ENCODE peak calls at places on chromosomes 2 and 18, in seven cellular contexts. One of them, this sample, is unnamed.

GRCh38 chr2:98355881-98356280 is 9.6 kb downstream of the CNGA3 start:
- DNase-seq in kidney: no peak
- DNase-seq in thoracic aorta: no peak
- DNase-seq in HepG2: no peak
- DNase-seq in H1: peak; percentile 17
- DNase-seq in K562: no peak
- DNase-seq in A549: no peak
- DNase-seq in this sample: no peak

GRCh38 chr2:67075056-67075455 is 322.1 kb upstream of the ETAA1 start:
- DNase-seq in K562: no peak
- DNase-seq in A549: no peak
- DNase-seq in HepG2: no peak
- DNase-seq in thoracic aorta: no peak
- DNase-seq in H1: no peak
- DNase-seq in kidney: no peak
- DNase-seq in this sample: no peak

GRCh38 chr2:96329416-96329815 is 4.3 kb downstream of the ITPRIPL1 start:
- DNase-seq in thoracic aorta: no peak
- DNase-seq in kidney: no peak
- DNase-seq in A549: no peak
- DNase-seq in H1: no peak
- DNase-seq in HepG2: peak; percentile 34
- DNase-seq in K562: no peak
- DNase-seq in this sample: no peak

GRCh38 chr2:183284606-183285005 is 160.4 kb downstream of the NUP35 start:
- DNase-seq in H1: no peak
- DNase-seq in A549: no peak
- DNase-seq in K562: no peak
- DNase-seq in kidney: no peak
- DNase-seq in HepG2: no peak
- DNase-seq in thoracic aorta: no peak
- DNase-seq in this sample: no peak

GRCh38 chr2:170820647-170821630 is 4.3 kb downstream of the GAD1 start:
- DNase-seq in kidney: no peak
- DNase-seq in A549: no peak
- DNase-seq in HepG2: no peak
- DNase-seq in K562: peak; percentile 47
- DNase-seq in thoracic aorta: no peak
- DNase-seq in H1: peak; percentile 59
- DNase-seq in this sample: no peak

GRCh38 chr2:152588911-152589310 is 128.3 kb downstream of the PRPF40A start:
- DNase-seq in HepG2: no peak
- DNase-seq in K562: no peak
- DNase-seq in H1: no peak
- DNase-seq in kidney: no peak
- DNase-seq in A549: no peak
- DNase-seq in thoracic aorta: no peak
- DNase-seq in this sample: no peak

GRCh38 chr2:56476509-56477071 is 292.8 kb downstream of the CCDC85A start:
- DNase-seq in thoracic aorta: no peak
- DNase-seq in H1: no peak
- DNase-seq in HepG2: no peak
- DNase-seq in kidney: no peak
- DNase-seq in K562: no peak
- DNase-seq in A549: no peak
- DNase-seq in this sample: no peak

GRCh38 chr2:79086255-79086654 is 1.5 kb downstream of the REG1B start:
- DNase-seq in thoracic aorta: no peak
- DNase-seq in A549: no peak
- DNase-seq in K562: no peak
- DNase-seq in H1: no peak
- DNase-seq in HepG2: no peak
- DNase-seq in kidney: no peak
- DNase-seq in this sample: no peak

GRCh38 chr2:98463551-98463971 is 18.9 kb downstream of the INPP4A start:
- DNase-seq in K562: no peak
- DNase-seq in kidney: no peak
- DNase-seq in thoracic aorta: no peak
- DNase-seq in HepG2: no peak
- DNase-seq in A549: no peak
- DNase-seq in H1: no peak
- DNase-seq in this sample: no peak

GRCh38 chr2:168894720-168895119 is 4.5 kb upstream of the SPC25 start:
- DNase-seq in A549: no peak
- DNase-seq in thoracic aorta: no peak
- DNase-seq in kidney: no peak
- DNase-seq in HepG2: no peak
- DNase-seq in H1: no peak
- DNase-seq in K562: no peak
- DNase-seq in this sample: no peak

GRCh38 chr2:231530099-231531085 is at the start of gene NMUR1:
- DNase-seq in thoracic aorta: no peak
- DNase-seq in HepG2: no peak
- DNase-seq in H1: peak; percentile 91
- DNase-seq in kidney: peak; percentile 86
- DNase-seq in K562: peak; percentile 84
- DNase-seq in A549: peak; percentile 48
- DNase-seq in this sample: peak; percentile 46

GRCh38 chr2:46389417-46389916 is 89.9 kb upstream of the TMEM247 start:
- DNase-seq in K562: no peak
- DNase-seq in H1: peak; percentile 19
- DNase-seq in HepG2: peak; percentile 39
- DNase-seq in A549: no peak
- DNase-seq in thoracic aorta: no peak
- DNase-seq in kidney: peak; percentile 80
- DNase-seq in this sample: peak; percentile 81

GRCh38 chr18:73785276-73785675 is 362.4 kb downstream of the FBXO15 start:
- DNase-seq in thoracic aorta: no peak
- DNase-seq in kidney: no peak
- DNase-seq in HepG2: no peak
- DNase-seq in A549: no peak
- DNase-seq in H1: no peak
- DNase-seq in K562: no peak
- DNase-seq in this sample: no peak

GRCh38 chr2:228876296-228876695 is 394.8 kb downstream of the PID1 start:
- DNase-seq in kidney: no peak
- DNase-seq in HepG2: no peak
- DNase-seq in H1: no peak
- DNase-seq in K562: no peak
- DNase-seq in A549: no peak
- DNase-seq in thoracic aorta: no peak
- DNase-seq in this sample: no peak

GRCh38 chr2:1461507-1462390 is 48.5 kb downstream of the TPO start:
- DNase-seq in A549: no peak
- DNase-seq in HepG2: no peak
- DNase-seq in kidney: no peak
- DNase-seq in thoracic aorta: no peak
- DNase-seq in K562: no peak
- DNase-seq in H1: no peak
- DNase-seq in this sample: no peak

DNA sequence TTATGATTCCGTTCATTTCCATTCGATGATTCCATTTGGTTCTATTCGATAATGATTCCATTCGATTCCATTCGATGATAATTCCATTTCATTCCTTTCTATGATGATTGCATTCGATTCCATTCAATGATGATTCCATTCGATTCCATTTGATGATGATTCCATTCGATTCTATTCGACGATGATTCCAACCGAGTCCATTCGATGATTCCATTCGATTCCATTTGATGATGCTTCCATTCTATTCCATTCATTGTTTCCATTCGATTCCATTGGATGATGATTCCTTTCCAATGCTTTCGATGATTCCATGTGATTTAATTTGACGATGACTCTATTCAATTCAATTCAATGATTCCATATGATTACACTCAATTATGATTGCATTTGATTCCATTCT is 1093.5 kb downstream of the RPIA start:
- DNase-seq in thoracic aorta: no peak
- DNase-seq in K562: no peak
- DNase-seq in kidney: no peak
- DNase-seq in H1: no peak
- DNase-seq in HepG2: no peak
- DNase-seq in A549: no peak
- DNase-seq in this sample: no peak
- H3K9me3 ChIP-seq in thoracic aorta: peaks cover 9% of the 10 kb centered on the region
- H3K9me3 ChIP-seq in K562: no peaks in the 10 kb centered on the region
- H3K9me3 ChIP-seq in kidney: peaks cover 91% of the 10 kb centered on the region
- H3K9me3 ChIP-seq in H1: peaks cover 8% of the 10 kb centered on the region
- H3K9me3 ChIP-seq in HepG2: peaks cover 100% of the 10 kb centered on the region
- H3K9me3 ChIP-seq in A549: peaks cover 34% of the 10 kb centered on the region
- H3K9me3 ChIP-seq in this sample: peaks cover 59% of the 10 kb centered on the region

GRCh38 chr2:181037922-181038321 is 57.5 kb downstream of the UBE2E3 start:
- DNase-seq in H1: no peak
- DNase-seq in A549: no peak
- DNase-seq in HepG2: no peak
- DNase-seq in kidney: no peak
- DNase-seq in K562: no peak
- DNase-seq in thoracic aorta: no peak
- DNase-seq in this sample: no peak

GRCh38 chr2:181036445-181036844 is 56.0 kb downstream of the UBE2E3 start:
- DNase-seq in K562: no peak
- DNase-seq in thoracic aorta: no peak
- DNase-seq in H1: no peak
- DNase-seq in A549: no peak
- DNase-seq in HepG2: no peak
- DNase-seq in kidney: no peak
- DNase-seq in this sample: no peak

GRCh38 chr2:181036848-181037603 is 56.6 kb downstream of the UBE2E3 start:
- DNase-seq in H1: no peak
- DNase-seq in thoracic aorta: no peak
- DNase-seq in HepG2: no peak
- DNase-seq in kidney: no peak
- DNase-seq in K562: no peak
- DNase-seq in A549: no peak
- DNase-seq in this sample: no peak

GRCh38 chr2:181041661-181042060 is 61.3 kb downstream of the UBE2E3 start:
- DNase-seq in H1: no peak
- DNase-seq in A549: no peak
- DNase-seq in thoracic aorta: no peak
- DNase-seq in kidney: no peak
- DNase-seq in K562: no peak
- DNase-seq in HepG2: no peak
- DNase-seq in this sample: no peak

GRCh38 chr2:181038796-181039195 is 58.4 kb downstream of the UBE2E3 start:
- DNase-seq in HepG2: no peak
- DNase-seq in kidney: no peak
- DNase-seq in K562: no peak
- DNase-seq in H1: no peak
- DNase-seq in thoracic aorta: no peak
- DNase-seq in A549: no peak
- DNase-seq in this sample: no peak
- TF ChIP-seq CTCF in HepG2: no peak
- TF ChIP-seq CTCF in kidney: no peak
- TF ChIP-seq CTCF in K562: no peak
- TF ChIP-seq CTCF in H1: no peak
- TF ChIP-seq CTCF in thoracic aorta: no peak
- TF ChIP-seq CTCF in A549: no peak
- TF ChIP-seq CTCF in this sample: no peak

DNA sequence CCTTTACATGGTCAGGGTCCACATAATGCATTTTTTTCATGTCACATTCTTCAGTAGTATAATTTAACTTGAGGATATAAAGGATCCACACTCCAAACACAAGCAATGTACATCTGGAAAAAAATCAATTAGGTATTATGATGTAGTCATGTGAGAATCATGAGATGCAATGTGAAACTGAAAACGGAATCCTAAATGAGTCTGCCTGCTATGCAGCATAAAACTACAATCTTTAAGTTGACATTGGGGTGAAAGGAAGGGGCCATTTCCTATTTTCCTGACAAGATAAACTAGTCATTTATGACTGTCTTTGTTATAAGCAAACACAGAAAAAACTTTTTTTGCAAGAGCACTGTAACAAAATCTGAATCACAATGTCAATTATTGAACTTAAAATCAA is 27.6 kb downstream of the ST3GAL5 start:
- DNase-seq in HepG2: no peak
- DNase-seq in kidney: no peak
- DNase-seq in K562: no peak
- DNase-seq in H1: no peak
- DNase-seq in A549: no peak
- DNase-seq in thoracic aorta: no peak
- DNase-seq in this sample: no peak
- H3K4me3 ChIP-seq in HepG2: no peak overlapping the region
- H3K4me3 ChIP-seq in kidney: no peak overlapping the region
- H3K4me3 ChIP-seq in K562: no peak overlapping the region
- H3K4me3 ChIP-seq in H1: no peak overlapping the region
- H3K4me3 ChIP-seq in A549: no peak overlapping the region
- H3K4me3 ChIP-seq in thoracic aorta: peak overlapping the region; percentile 29
- H3K4me3 ChIP-seq in this sample: no peak overlapping the region

GRCh38 chr2:241584446-241584845 is 25.9 kb downstream of the BOK start:
- DNase-seq in A549: peak; percentile 29
- DNase-seq in thoracic aorta: no peak
- DNase-seq in HepG2: no peak
- DNase-seq in kidney: peak; percentile 29
- DNase-seq in H1: no peak
- DNase-seq in K562: peak; percentile 62
- DNase-seq in this sample: no peak

GRCh38 chr2:241582806-241583205 is 24.3 kb downstream of the BOK start:
- DNase-seq in HepG2: no peak
- DNase-seq in kidney: peak; percentile 29
- DNase-seq in K562: no peak
- DNase-seq in A549: no peak
- DNase-seq in thoracic aorta: no peak
- DNase-seq in H1: no peak
- DNase-seq in this sample: no peak

GRCh38 chr2:241582328-241582727 is 23.8 kb downstream of the BOK start:
- DNase-seq in K562: no peak
- DNase-seq in A549: no peak
- DNase-seq in kidney: peak; percentile 27
- DNase-seq in H1: no peak
- DNase-seq in HepG2: no peak
- DNase-seq in thoracic aorta: no peak
- DNase-seq in this sample: no peak

GRCh38 chr2:241592126-241592845 is 33.7 kb downstream of the BOK start:
- DNase-seq in H1: no peak
- DNase-seq in A549: no peak
- DNase-seq in thoracic aorta: no peak
- DNase-seq in K562: no peak
- DNase-seq in kidney: no peak
- DNase-seq in HepG2: no peak
- DNase-seq in this sample: no peak

DNA sequence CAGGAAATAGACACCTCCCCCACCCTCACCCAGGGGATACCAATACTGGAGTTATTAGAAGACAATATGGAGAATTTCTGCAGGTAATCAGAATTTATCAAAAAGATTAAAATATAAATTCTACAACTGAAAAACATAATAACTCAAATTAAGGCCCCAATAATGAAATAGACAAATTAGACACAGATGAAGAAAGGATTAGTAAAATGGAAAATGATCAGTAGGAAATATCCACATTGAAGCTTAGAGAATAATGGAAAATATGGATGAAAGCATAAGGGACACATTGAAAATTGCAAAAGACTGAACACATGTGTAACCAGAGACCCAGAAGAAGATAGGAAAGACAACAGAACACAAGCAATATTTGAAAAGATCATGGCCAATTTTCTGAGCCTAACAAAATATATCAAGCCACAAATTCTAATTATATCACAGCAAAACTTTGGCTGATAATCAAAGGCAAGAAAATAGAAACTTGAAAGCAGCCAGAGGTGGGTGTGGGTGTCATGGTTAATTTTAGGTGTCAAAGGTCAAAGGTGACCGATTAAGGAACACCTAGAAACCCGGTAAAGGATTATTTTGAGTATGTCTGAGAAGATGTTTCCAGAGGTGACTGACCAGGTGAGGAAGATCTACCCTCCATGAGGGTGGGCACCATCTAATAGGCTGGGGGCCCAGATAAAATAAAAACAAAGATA is 28.2 kb downstream of the BOK start:
- DNase-seq in A549: no peak
- DNase-seq in thoracic aorta: no peak
- DNase-seq in HepG2: no peak
- DNase-seq in K562: no peak
- DNase-seq in kidney: no peak
- DNase-seq in H1: no peak
- DNase-seq in this sample: no peak
- H3K9me3 ChIP-seq in A549: peaks cover 73% of the 10 kb centered on the region
- H3K9me3 ChIP-seq in thoracic aorta: peaks cover 23% of the 10 kb centered on the region
- H3K9me3 ChIP-seq in HepG2: peaks cover 22% of the 10 kb centered on the region
- H3K9me3 ChIP-seq in K562: peaks cover 17% of the 10 kb centered on the region
- H3K9me3 ChIP-seq in kidney: peaks cover 11% of the 10 kb centered on the region
- H3K9me3 ChIP-seq in H1: peaks cover 18% of the 10 kb centered on the region
- H3K9me3 ChIP-seq in this sample: peaks cover 14% of the 10 kb centered on the region